ENCODE peak calls at places on chromosomes 1 and 21, in six cellular contexts. K, I, R, E, U and W are unnamed samples.

GRCh38 chr21:30249936-30250335 is 32.8 kb downstream of the KRTAP24-1 start:
- DNase-seq in R (no peak), U (no peak), I (no peak), E (no peak), K (no peak), W (no peak)

GRCh38 chr1:42981406-42981805 is 22.7 kb upstream of the SLC2A1 start:
- DNase-seq in I (no peak), K (no peak), E (no peak), R (no peak), U (no peak), W (no peak)

GRCh38 chr1:55276671-55277376 is 61.7 kb upstream of the USP24 start:
- DNase-seq in U (peak; percentile 65), R (no peak), I (no peak), K (no peak), E (no peak), W (no peak)

GRCh38 chr1:36400825-36401601 is 3.3 kb upstream of the LSM10 start:
- DNase-seq in U (peak; percentile 88), E (peak; percentile 51), R (no peak), K (peak; percentile 78), I (no peak), W (no peak)

GRCh38 chr1:92859400-92860039 is 27.7 kb downstream of the RPL5 start:
- DNase-seq in R (no peak), K (no peak), I (no peak), U (no peak), E (no peak), W (no peak)

GRCh38 chr21:39666681-39667315 is 54.1 kb downstream of the B3GALT5 start:
- DNase-seq in E (no peak), U (no peak), R (no peak), I (no peak), K (no peak), W (no peak)

GRCh38 chr1:3779265-3779911 is 6.8 kb downstream of the SMIM1 start:
- DNase-seq in R (no peak), E (no peak), I (no peak), U (no peak), K (no peak), W (no peak)

GRCh38 chr1:81044708-81045107 is 756.0 kb upstream of the ADGRL2 start:
- DNase-seq in E (no peak), R (no peak), K (no peak), U (no peak), I (no peak), W (no peak)

GRCh38 chr1:87042127-87042811 is 127.8 kb downstream of the HS2ST1 start:
- DNase-seq in U (no peak), E (no peak), I (no peak), R (no peak), K (no peak), W (no peak)

GRCh38 chr1:178262101-178262500 is 168.2 kb downstream of the RASAL2 start:
- DNase-seq in K (no peak), I (no peak), R (no peak), U (no peak), E (no peak), W (no peak)

GRCh38 chr21:44551290-44552015 is at the start of gene KRTAP10-2:
- DNase-seq in I (no peak), K (no peak), U (no peak), R (peak; percentile 92), E (no peak), W (no peak)

GRCh38 chr1:180981596-180982387 is 40.9 kb downstream of the STX6 start:
- DNase-seq in R (no peak), I (no peak), K (peak; percentile 74), U (no peak), E (no peak), W (no peak)

GRCh38 chr1:179141592-179142244 is 59.8 kb downstream of the TOR3A start:
- DNase-seq in R (no peak), U (no peak), E (no peak), I (no peak), K (peak; percentile 68), W (no peak)

GRCh38 chr1:77146270-77146669 is 73.0 kb downstream of the PIGK start:
- DNase-seq in E (no peak), I (no peak), U (no peak), R (no peak), K (no peak), W (no peak)

GRCh38 chr1:6409733-6410132 is 10.0 kb downstream of the HES2 start:
- DNase-seq in I (no peak), K (no peak), E (no peak), U (no peak), R (no peak), W (no peak)

GRCh38 chr1:54593571-54594160 is 29.7 kb downstream of the FAM151A start:
- DNase-seq in K (no peak), E (no peak), R (no peak), I (no peak), U (no peak), W (no peak)

GRCh38 chr1:1630965-1631792 is 794 bp upstream of the MMP23B start:
- DNase-seq in E (no peak), R (peak; percentile 18), U (peak; percentile 87), I (peak; percentile 46), K (peak; percentile 38), W (no peak)

GRCh38 chr1:162990665-162991064 is 78.5 kb upstream of the RGS4 start:
- DNase-seq in K (no peak), I (no peak), R (no peak), U (no peak), E (no peak), W (no peak)

GRCh38 chr1:234980657-234981396 is 147.8 kb downstream of the TOMM20 start:
- DNase-seq in I (no peak), U (peak; percentile 87), E (peak; percentile 43), K (peak; percentile 91), R (no peak), W (peak; percentile 70)

GRCh38 chr1:94755675-94756074 is 64.5 kb upstream of the SLC44A3 start:
- DNase-seq in E (no peak), K (no peak), U (no peak), I (no peak), R (no peak), W (no peak)

GRCh38 chr1:110309768-110310167 is 29.4 kb upstream of the RBM15 start:
- DNase-seq in E (no peak), U (no peak), R (no peak), K (no peak), I (no peak), W (no peak)

GRCh38 chr1:40736085-40736531 is 44.6 kb downstream of the NFYC start:
- DNase-seq in R (no peak), E (no peak), K (no peak), U (no peak), I (no peak), W (no peak)

GRCh38 chr21:36654341-36654740 is 44.6 kb upstream of the SIM2 start:
- DNase-seq in E (no peak), I (no peak), U (no peak), K (no peak), R (no peak), W (no peak)

GRCh38 chr1:209380396-209380795 is 203.1 kb upstream of the CAMK1G start:
- DNase-seq in U (no peak), K (no peak), R (no peak), I (no peak), E (no peak), W (no peak)

GRCh38 chr1:41343790-41344679 is 17.2 kb upstream of the FOXO6 start:
- DNase-seq in I (no peak), U (no peak), K (peak; percentile 46), E (no peak), R (no peak), W (no peak)

GRCh38 chr1:56516539-56517252 is 62.7 kb downstream of the PLPP3 start:
- DNase-seq in E (no peak), R (no peak), K (no peak), I (no peak), U (no peak), W (no peak)

GRCh38 chr1:236845830-236846229 is 50.7 kb downstream of the MTR start:
- DNase-seq in I (no peak), U (no peak), E (no peak), K (no peak), R (no peak), W (no peak)

GRCh38 chr1:69649383-69649782 is 81.7 kb downstream of the LRRC7 start:
- DNase-seq in I (no peak), E (no peak), K (no peak), R (no peak), U (no peak), W (no peak)

GRCh38 chr1:31746687-31747086 is 17.5 kb downstream of the ADGRB2 start:
- DNase-seq in U (no peak), I (no peak), E (no peak), R (no peak), K (no peak), W (no peak)

GRCh38 chr21:33662046-33662445 is 19.7 kb downstream of the ITSN1 start:
- DNase-seq in U (no peak), E (no peak), I (no peak), K (no peak), R (no peak), W (no peak)

GRCh38 chr1:218164930-218165686 is 120.0 kb upstream of the RRP15 start:
- DNase-seq in R (peak; percentile 52), U (peak; percentile 51), K (peak; percentile 41), I (peak; percentile 22), E (no peak), W (no peak)